ENCODE peak calls at places on chromosomes 4 and X, in ten cellular contexts. L is nephron progenitor cell; B is endothelial cell; D is lower leg skin; A is activated CD8-positive, alpha-beta T cell treated with anti-CD3 and anti-CD28 coated beads for 36 hours; U is tibial artery; N is GM20000; H is retinal pigment epithelial cell; I is AG09319; O is neural crest cell. C is an unnamed sample.

GRCh38 chr4:16140520-16141249 is 56.9 kb upstream of the PROM1 start:
- DNase-seq in L (no peak), B (no peak), D (no peak), A (no peak), U (no peak), N (no peak), H (peak), I (peak), O (no peak), C (no peak)

GRCh38 chrX:7270018-7270417 is 122.1 kb upstream of the PUDP start:
- DNase-seq in L (no peak), B (no peak), D (no peak), A (no peak), U (no peak), N (no peak), H (no peak), I (no peak), O (no peak), C (no peak)

GRCh38 chr4:102675142-102675541 is 85.6 kb downstream of the MANBA start:
- DNase-seq in L (no peak), B (no peak), D (no peak), A (no peak), U (no peak), N (no peak), H (peak), I (no peak), O (no peak), C (no peak)

GRCh38 chrX:153829549-153829798 is 870 bp downstream of the PDZD4 start:
- DNase-seq in L (peak), B (no peak), D (no peak), A (no peak), U (no peak), N (no peak), H (no peak), I (no peak), O (no peak), C (no peak)

GRCh38 chr4:3227878-3228675 is 20.9 kb upstream of the MSANTD1 start:
- DNase-seq in L (no peak), B (no peak), D (no peak), A (no peak), U (peak), N (no peak), H (no peak), I (no peak), O (no peak), C (no peak)

GRCh38 chr4:181676546-181676945 is 566.7 kb upstream of the TENM3 start:
- DNase-seq in L (no peak), B (no peak), D (no peak), A (no peak), U (no peak), N (no peak), H (no peak), I (no peak), O (no peak), C (no peak)

GRCh38 chr4:119080721-119081541 is 54.7 kb upstream of the MYOZ2 start:
- DNase-seq in L (no peak), B (no peak), D (no peak), A (no peak), U (no peak), N (no peak), H (no peak), I (no peak), O (no peak), C (no peak)

GRCh38 chr4:5976431-5976830 is 41.8 kb downstream of the C4orf50 start:
- DNase-seq in L (no peak), B (no peak), D (no peak), A (no peak), U (peak), N (no peak), H (no peak), I (no peak), O (no peak), C (no peak)

GRCh38 chrX:130915302-130915701 is 12.3 kb upstream of the ENOX2 start:
- DNase-seq in L (no peak), B (no peak), D (no peak), A (no peak), U (no peak), N (no peak), H (no peak), I (no peak), O (no peak), C (no peak)

GRCh38 chr4:163613375-163613774 is 118.9 kb downstream of the TMA16 start:
- DNase-seq in L (no peak), B (no peak), D (no peak), A (no peak), U (no peak), N (no peak), H (no peak), I (no peak), O (no peak), C (no peak)

GRCh38 chr4:13386405-13387107 is 97.6 kb downstream of the RAB28 start:
- DNase-seq in L (no peak), B (no peak), D (no peak), A (no peak), U (no peak), N (no peak), H (no peak), I (no peak), O (no peak), C (no peak)

GRCh38 chr4:137531951-137532868 is at the start of gene PCDH18:
- DNase-seq in L (peak), B (peak), D (peak), A (peak), U (peak), N (peak), H (peak), I (peak), O (peak), C (no peak)

DNA sequence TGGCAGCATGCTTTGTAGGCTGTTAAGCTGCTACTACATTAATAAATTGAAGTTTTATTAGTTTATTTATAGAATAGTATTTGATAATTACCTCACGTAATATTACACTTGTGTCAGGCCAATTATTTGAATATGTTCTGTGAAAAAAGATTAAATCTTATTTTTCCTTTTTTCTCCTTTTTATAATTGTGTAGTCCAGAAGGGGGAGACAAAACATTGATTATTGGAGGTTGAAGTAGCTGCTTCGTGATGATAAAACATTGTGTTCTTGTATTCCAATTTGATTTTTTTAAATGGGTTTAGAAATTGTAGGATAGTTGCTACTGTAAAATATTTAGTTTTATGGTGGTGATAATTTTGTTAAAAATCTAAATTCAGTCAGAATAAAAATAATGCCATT is 85.7 kb downstream of the DIAPH2 start:
- DNase-seq in L (no peak), B (no peak), D (no peak), A (no peak), U (no peak), N (peak), H (no peak), I (no peak), O (no peak), C (no peak)
- TF ChIP-seq CTCF in L (peak), B (peak), D (no peak), A (peak), U (peak), N (no peak), H (peak), I (peak), O (peak), C (peak)

DNA sequence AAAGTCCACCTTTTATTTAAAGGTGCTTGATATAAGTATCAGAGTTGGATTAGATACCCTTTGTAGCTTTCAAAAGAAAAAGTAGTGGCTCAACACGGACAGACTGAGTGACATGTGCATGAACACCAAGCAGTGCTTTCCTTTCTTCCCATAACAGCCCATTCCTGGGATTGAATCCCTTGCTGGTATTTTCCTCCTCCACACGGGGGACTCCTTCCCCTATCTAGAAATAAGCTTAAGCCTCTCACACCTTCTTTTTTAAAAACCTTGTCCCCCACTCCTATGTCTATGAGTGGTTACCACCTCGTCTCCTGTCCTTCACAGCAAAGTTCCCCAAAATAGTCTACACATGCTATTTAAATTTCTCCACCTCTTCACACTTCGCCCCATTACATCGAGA is 5.1 kb downstream of the AP1S2 start:
- DNase-seq in L (no peak), B (no peak), D (no peak), A (no peak), U (no peak), N (no peak), H (no peak), I (no peak), O (no peak), C (no peak)
- TF ChIP-seq CTCF in L (no peak), B (no peak), D (no peak), A (no peak), U (no peak), N (no peak), H (peak), I (peak), O (peak), C (peak)

GRCh38 chr4:159367421-159368105 is 264.7 kb downstream of the RAPGEF2 start:
- DNase-seq in L (no peak), B (no peak), D (no peak), A (no peak), U (no peak), N (no peak), H (no peak), I (no peak), O (no peak), C (no peak)
- TF ChIP-seq CTCF in L (no peak), B (no peak), D (no peak), A (no peak), U (no peak), N (no peak), H (no peak), I (no peak), O (no peak), C (no peak)

GRCh38 chr4:44100456-44100855 is 348.2 kb downstream of the KCTD8 start:
- DNase-seq in L (no peak), B (no peak), D (no peak), A (no peak), U (no peak), N (no peak), H (no peak), I (no peak), O (no peak), C (no peak)

DNA sequence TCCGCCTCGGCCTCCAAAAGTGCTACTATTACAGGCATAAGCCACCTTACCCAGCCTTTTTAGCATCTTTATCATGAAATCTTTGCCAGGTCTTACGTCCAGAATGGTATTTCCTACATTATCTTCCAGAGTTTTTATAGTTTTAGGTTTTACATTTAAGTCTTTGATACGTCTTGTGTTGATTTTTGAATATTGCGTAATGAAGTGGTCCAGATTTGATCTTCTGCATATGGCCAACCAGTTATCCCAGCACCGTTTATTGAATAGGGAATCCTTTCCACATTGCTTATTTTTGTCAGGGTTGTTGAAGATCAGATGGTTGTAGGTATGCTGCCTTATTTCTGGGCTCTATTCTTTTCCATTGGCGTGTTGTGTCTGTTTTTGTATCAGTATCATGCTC is 349.6 kb downstream of the KCTD8 start:
- DNase-seq in L (no peak), B (no peak), D (no peak), A (no peak), U (no peak), N (no peak), H (no peak), I (no peak), O (no peak), C (no peak)
- TF ChIP-seq CTCF in L (no peak), B (no peak), D (no peak), A (no peak), U (no peak), N (no peak), H (no peak), I (no peak), O (no peak), C (no peak)

DNA sequence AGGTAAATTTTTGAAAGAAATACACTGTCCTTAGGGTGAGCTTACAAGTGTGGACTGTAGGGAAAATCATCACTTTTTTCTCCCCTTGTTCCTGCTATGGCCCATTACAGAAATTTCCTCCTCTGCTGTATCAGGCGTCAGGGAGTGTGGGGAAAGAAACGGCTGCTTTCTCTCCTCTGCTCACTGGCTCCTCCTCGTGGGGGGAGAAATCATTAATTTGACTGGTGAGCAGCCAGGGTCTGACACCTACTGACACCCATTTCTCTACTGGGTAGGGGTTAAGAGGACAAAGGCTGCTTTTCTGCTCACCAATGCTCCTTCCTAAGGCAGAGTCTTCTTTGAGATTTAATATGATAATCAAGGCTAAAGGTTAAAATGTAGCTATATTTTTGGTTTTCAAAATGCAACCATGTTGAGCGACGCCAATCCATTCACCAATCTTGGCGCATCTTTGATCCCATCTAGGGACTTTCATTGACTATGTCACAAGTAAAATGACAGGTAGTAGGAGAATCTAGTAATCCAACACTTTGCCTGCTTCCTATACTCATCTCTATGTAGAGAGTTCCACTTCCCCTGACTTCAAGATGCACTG is 25.1 kb downstream of the SETD7 start:
- DNase-seq in L (peak), B (peak), D (no peak), A (peak), U (no peak), N (peak), H (no peak), I (no peak), O (peak), C (peak)
- TF ChIP-seq CTCF in L (peak), B (peak), D (no peak), A (peak), U (peak), N (peak), H (peak), I (peak), O (peak), C (peak)

DNA sequence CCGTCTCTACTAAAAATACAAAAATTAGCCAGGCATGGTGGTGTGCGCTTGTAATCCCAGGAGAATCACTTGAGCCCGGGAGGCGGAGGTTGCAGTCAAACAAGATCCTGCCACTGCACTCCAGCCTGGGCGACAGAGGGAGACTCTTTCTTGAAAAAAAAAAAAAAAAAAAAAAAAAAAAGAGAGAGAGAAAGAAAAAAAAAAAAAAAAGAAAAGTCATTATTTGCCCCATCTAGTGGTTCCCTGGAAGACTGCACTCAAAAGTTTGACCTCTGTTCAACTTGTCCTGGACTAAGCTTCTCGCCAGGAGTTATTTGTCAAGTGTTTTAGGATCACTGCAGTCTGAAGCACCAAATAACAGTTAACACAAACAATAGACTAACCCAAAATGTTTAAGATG is 45.3 kb upstream of the KCTD8 start:
- DNase-seq in L (peak), B (no peak), D (no peak), A (no peak), U (no peak), N (peak), H (no peak), I (no peak), O (no peak), C (no peak)
- TF ChIP-seq CTCF in L (peak), B (peak), D (no peak), A (no peak), U (no peak), N (peak), H (peak), I (peak), O (peak), C (peak)

DNA sequence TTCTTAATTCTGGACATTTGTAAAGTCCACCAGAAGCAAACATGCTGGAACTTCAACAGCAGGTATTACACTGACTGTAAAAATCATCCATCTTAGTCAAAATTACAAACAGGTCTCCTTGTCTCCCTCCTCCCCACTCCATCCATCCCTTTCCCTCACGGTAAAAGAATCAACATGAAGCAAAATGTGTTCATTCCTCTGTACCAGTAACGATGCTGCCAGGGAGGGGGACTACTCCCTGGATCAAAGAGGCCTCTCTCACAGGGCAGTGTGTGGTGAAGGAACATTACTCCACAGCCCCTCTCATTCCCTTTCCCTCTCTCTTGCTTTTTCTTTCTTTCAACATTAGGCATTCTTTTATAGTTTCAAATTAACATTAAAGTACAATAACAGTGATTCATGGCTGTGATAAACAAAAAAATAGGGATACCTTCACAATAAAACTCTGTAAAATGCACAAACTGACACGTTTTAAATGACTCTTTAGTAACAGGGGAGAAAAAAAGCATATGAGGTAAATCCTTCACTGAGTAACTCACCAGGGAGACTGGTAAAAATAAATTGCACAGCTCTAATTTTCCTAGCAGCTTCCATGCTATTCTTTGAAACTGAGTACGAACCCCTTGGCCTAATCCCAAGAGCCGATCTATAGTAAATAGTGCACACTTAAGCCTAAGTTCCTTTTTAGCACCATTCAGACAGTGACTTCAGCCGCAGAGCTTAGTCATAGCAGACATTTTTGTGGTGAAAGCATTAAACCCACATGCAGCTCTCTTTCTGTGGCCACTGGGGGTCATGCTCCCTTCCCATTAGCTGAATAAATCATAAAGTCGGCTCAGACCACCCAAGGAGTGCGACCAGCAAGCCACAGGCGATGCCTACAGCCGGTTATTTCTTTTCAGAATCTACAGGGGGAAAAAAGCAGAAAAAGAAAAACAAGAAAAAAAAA is 215.6 kb upstream of the GYPA start:
- DNase-seq in L (peak), B (peak), D (no peak), A (peak), U (no peak), N (peak), H (peak), I (no peak), O (peak), C (peak)
- TF ChIP-seq CTCF in L (no peak), B (no peak), D (no peak), A (no peak), U (no peak), N (no peak), H (no peak), I (no peak), O (peak), C (peak)

DNA sequence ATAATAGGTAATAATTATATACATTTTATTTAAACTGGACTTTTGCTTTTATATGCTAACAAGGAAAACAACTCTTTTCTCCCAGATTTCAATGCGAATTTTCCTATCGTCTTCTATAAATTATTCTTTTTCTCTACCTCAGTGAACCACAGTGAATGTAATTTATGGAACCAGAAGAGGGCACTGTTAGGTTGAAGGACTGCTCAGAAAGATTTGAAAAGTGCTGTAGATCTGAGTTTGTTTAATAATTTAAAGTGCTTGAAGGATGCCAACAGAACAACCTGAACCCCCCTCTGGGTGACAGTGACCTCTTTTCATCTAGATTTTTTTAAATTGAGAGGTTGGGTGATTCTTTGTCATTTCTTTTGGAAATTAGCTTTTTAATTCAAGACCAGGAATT is 54.9 kb downstream of the PHOX2B start:
- DNase-seq in L (no peak), B (no peak), D (no peak), A (no peak), U (no peak), N (peak), H (no peak), I (peak), O (no peak), C (no peak)
- TF ChIP-seq CTCF in L (peak), B (peak), D (no peak), A (peak), U (no peak), N (peak), H (peak), I (peak), O (peak), C (peak)

DNA sequence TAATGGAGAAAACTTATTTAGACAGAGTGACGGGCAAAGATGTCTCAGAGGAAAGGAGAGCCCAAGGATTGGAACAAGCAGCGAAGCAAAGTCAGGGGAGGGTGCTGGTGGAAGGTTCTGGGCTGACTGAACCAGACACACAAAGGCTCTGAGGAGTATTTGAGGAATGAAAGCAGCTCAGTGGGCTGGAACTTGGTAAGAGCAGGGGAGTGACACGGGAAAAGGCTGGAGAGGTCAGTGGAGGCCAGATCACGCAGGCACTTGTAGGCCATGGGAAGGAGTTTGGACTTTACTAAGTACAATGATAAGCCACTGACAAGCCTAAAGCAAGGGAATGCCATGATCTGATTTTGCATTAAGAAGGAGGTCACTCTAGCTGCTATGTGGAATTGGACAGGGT is 71.4 kb downstream of the TSC22D3 start:
- DNase-seq in L (no peak), B (no peak), D (no peak), A (no peak), U (no peak), N (no peak), H (no peak), I (no peak), O (no peak), C (no peak)
- TF ChIP-seq CTCF in L (no peak), B (no peak), D (no peak), A (no peak), U (no peak), N (no peak), H (no peak), I (no peak), O (no peak), C (no peak)

GRCh38 chrX:119790977-119791436 is 423 bp downstream of the RPL39 start:
- DNase-seq in L (peak), B (no peak), D (peak), A (peak), U (peak), N (no peak), H (no peak), I (no peak), O (peak), C (no peak)
- TF ChIP-seq CTCF in L (no peak), B (no peak), D (no peak), A (no peak), U (no peak), N (peak), H (peak), I (peak), O (no peak), C (no peak)